ENCODE peak calls at places on chromosome 4, in four cellular contexts. A, K, X and Z are unnamed samples.

GRCh38 chr4:176001171-176002006 is 64.3 kb upstream of the WDR17 start:
- DNase-seq in X (no peak), K (no peak), A (no peak), Z (peak)

GRCh38 chr4:137543198-137543597 is 10.9 kb upstream of the PCDH18 start:
- DNase-seq in X (no peak), K (no peak), A (no peak), Z (peak)

GRCh38 chr4:81482344-81482743 is 10.6 kb upstream of the RASGEF1B start:
- DNase-seq in X (no peak), K (no peak), A (no peak), Z (no peak)

GRCh38 chr4:30537462-30537861 is 182.7 kb upstream of the PCDH7 start:
- DNase-seq in X (no peak), A (no peak), K (no peak), Z (no peak)

GRCh38 chr4:83009529-83009928 is 1.1 kb downstream of the LIN54 start:
- DNase-seq in K (no peak), X (no peak), A (no peak), Z (no peak)

GRCh38 chr4:83074086-83074704 is 39.2 kb downstream of the COPS4 start:
- DNase-seq in X (peak), A (peak), K (peak), Z (no peak)

GRCh38 chr4:71944956-71945355 is 86.8 kb upstream of the NPFFR2 start:
- DNase-seq in K (no peak), X (no peak), A (no peak), Z (no peak)

GRCh38 chr4:98771959-98772619 is 113.7 kb upstream of the TSPAN5 start:
- DNase-seq in A (no peak), K (no peak), X (no peak), Z (no peak)

GRCh38 chr4:68368566-68369473 is 18.9 kb upstream of the YTHDC1 start:
- DNase-seq in K (no peak), X (no peak), A (no peak), Z (no peak)

GRCh38 chr4:138510053-138510452 is 267.9 kb upstream of the SLC7A11 start:
- DNase-seq in K (no peak), A (no peak), X (no peak), Z (no peak)

GRCh38 chr4:176579233-176579632 is 213.5 kb downstream of the VEGFC start:
- DNase-seq in A (no peak), X (no peak), K (no peak), Z (no peak)

GRCh38 chr4:22942920-22943559 is 250.3 kb downstream of the GBA3 start:
- DNase-seq in X (no peak), A (no peak), K (no peak), Z (no peak)

GRCh38 chr4:186345184-186345583 is 79.2 kb downstream of the F11 start:
- DNase-seq in K (no peak), A (no peak), X (no peak), Z (no peak)

GRCh38 chr4:180596888-180597483 is 1646.2 kb upstream of the TENM3 start:
- DNase-seq in X (no peak), K (no peak), A (no peak), Z (no peak)

GRCh38 chr4:28462766-28463165 is 1602.1 kb downstream of the STIM2 start:
- DNase-seq in X (no peak), K (no peak), A (no peak), Z (no peak)

DNA sequence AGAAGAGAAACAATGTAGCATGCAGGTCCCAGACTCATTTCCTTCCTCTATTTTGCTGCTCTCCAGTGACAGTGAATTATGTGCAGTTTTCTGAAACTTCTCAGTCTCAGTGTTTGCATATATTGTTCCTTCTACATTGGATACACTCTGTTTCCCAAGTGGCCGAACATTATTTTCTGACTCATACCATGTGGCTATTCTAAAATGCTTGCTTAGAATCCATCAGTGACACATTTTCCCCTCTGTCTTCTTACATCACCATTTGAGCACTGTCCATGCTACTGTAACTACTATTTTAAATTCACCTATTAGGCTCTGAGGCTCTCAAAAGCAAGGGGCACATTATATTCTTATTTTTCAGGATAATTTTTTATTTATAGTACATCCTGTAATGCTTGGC is 305.8 kb downstream of the PDHA2 start:
- DNase-seq in X (no peak), K (no peak), A (no peak), Z (no peak)
- TF ChIP-seq NR2C2 in X (no peak), K (no peak), A (no peak), Z (no peak)

DNA sequence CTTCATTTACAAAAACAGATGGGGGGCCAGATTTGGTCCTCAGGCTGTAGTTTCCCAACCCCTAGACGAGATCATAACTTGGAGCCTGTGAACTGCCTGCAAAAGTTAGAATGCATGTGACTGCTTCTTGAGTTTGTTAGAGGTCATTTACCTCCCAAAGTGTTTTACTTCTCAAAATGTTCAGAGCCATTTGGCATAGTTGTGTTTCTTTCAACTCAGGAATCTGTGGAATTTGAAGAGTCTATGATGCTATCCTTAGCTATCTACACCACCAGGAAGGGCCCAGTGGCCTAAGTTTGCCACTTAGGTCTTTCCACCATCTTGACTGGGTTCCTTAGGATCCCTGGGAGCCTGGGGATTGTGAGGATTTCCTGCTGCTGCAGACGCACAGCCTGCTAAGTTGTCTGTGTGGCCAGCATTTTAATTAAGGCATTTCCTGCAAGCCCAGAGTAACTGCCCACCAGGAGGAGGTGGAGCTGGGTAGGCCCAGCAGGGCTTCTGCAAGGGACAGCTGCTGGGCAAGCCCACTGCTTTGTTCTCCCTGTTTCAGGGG is 53.1 kb downstream of the CCNI start:
- DNase-seq in K (no peak), X (no peak), A (no peak), Z (peak)
- TF ChIP-seq NR2C2 in K (no peak), X (no peak), A (no peak), Z (no peak)

GRCh38 chr4:114178392-114178791 is 198.9 kb upstream of the ARSJ start:
- DNase-seq in A (no peak), K (no peak), X (no peak), Z (no peak)

GRCh38 chr4:114184901-114185300 is 205.5 kb upstream of the ARSJ start:
- DNase-seq in A (no peak), K (no peak), X (no peak), Z (no peak)

DNA sequence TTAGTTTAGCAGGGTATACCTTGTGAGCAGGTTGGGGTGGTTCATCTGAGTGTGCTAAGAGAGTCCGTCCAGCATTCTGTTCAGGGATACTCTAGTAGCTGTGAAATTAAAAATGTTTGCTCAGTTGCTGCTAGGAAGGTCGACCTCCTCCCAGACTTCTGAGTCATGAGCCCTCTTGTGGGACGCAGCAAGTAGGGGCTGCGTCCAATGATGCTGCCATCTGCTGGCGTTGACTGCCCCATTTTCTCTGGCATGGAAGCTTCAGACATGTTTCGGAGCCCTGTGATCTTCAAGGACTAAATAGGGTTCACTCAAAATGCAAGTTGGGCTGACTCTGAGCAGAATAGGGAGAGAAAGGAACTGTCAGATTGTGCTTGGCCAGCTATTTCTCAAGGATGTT is 201.0 kb upstream of the ARSJ start:
- DNase-seq in X (peak), K (no peak), A (no peak), Z (peak)
- TF ChIP-seq NR2C2 in X (no peak), K (no peak), A (no peak), Z (no peak)

DNA sequence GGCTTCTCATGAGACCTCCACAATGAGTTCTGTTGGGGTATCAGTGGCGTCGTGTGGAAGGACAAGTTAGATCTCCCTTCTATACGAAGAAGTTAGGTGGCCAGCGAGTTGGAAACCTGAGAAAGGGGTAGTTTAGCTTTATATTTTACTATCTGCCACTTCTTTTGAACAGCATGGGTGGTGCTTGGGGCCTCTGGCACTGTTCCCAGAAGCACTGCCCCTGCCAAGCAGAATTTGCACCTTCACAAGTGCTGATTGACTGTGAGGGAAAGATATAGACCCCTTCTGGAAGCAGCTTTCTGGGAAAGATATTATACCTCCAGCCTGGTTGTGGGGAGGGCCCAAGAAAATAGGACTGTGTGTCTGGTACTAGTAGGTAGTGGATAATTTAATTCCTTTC is 246.9 kb downstream of the FBXO8 start:
- DNase-seq in K (no peak), X (no peak), A (no peak), Z (no peak)
- TF ChIP-seq NR2C2 in K (no peak), X (no peak), A (no peak), Z (no peak)

DNA sequence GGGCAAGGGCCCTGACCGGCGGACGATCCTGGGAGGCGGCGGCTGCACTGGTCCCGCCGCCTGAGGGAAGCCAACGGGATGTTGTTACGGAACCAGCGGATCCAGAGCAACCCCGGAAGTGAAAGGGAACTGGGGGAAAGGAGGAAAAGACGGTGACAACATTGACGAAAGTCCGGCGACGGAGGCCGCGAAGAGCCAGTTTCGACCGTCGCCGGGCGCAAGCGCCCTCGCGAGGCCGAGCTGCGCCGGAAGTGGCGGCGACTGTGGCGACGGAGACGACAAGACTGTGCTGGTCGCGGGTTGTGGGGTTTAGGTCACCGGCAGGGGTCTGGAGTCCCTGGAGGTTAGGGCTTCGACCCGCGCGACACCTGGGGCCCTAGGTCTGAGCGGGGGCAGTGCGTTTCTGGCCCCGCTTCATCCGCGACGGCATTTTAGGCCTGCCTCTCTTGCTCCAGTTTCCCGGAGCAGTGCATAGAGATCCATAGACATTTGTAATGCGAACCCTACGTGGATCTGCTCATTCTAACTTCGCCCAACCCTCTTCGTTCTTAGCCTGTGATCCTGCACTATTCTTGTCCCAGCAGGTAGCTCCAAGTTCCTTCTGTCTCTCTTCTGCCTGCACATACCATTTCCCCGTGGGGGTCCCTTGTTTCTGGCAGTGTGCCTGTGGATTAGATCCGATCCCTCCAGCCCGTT is at the start of gene BOD1L1:
- DNase-seq in X (peak), A (peak), K (peak), Z (peak)
- TF ChIP-seq NR2C2 in X (peak), A (peak), K (peak), Z (peak)

GRCh38 chr4:2943364-2944090 is 19.7 kb downstream of the NOP14 start:
- DNase-seq in K (no peak), X (no peak), A (no peak), Z (no peak)

GRCh38 chr4:2940267-2941137 is 22.7 kb downstream of the NOP14 start:
- DNase-seq in X (no peak), A (no peak), K (no peak), Z (no peak)

GRCh38 chr4:2941138-2942036 is 21.8 kb downstream of the NOP14 start:
- DNase-seq in A (no peak), K (no peak), X (no peak), Z (no peak)

GRCh38 chr4:2942532-2943363 is 20.5 kb downstream of the NOP14 start:
- DNase-seq in A (no peak), K (no peak), X (no peak), Z (no peak)

GRCh38 chr4:2942037-2942531 is 21.1 kb downstream of the NOP14 start:
- DNase-seq in K (no peak), X (no peak), A (no peak), Z (no peak)
- TF ChIP-seq NR2C2 in K (no peak), X (no peak), A (no peak), Z (no peak)

GRCh38 chr4:147833254-147833653 is 101.4 kb downstream of the ARHGAP10 start:
- DNase-seq in X (no peak), K (no peak), A (no peak), Z (no peak)
- TF ChIP-seq NR2C2 in X (no peak), K (no peak), A (no peak), Z (no peak)

GRCh38 chr4:120716346-120716745 is 206.2 kb downstream of the PRDM5 start:
- DNase-seq in K (no peak), X (no peak), A (no peak), Z (no peak)

GRCh38 chr4:120723105-120723504 is 199.4 kb downstream of the PRDM5 start:
- DNase-seq in X (no peak), K (no peak), A (no peak), Z (no peak)

GRCh38 chr4:120720354-120720753 is 202.2 kb downstream of the PRDM5 start:
- DNase-seq in K (no peak), A (no peak), X (no peak), Z (no peak)

GRCh38 chr4:120722655-120723054 is 199.9 kb downstream of the PRDM5 start:
- DNase-seq in A (no peak), K (no peak), X (no peak), Z (no peak)

GRCh38 chr4:120718979-120719566 is 203.5 kb downstream of the PRDM5 start:
- DNase-seq in K (no peak), A (no peak), X (peak), Z (peak)
- TF ChIP-seq NR2C2 in K (no peak), A (no peak), X (no peak), Z (no peak)

GRCh38 chr4:34953145-34953799 is 1291.0 kb downstream of the ARAP2 start:
- DNase-seq in A (no peak), X (peak), K (no peak), Z (peak)
- TF ChIP-seq NR2C2 in A (no peak), X (no peak), K (no peak), Z (no peak)

GRCh38 chr4:143296397-143297067 is 40.1 kb upstream of the GAB1 start:
- DNase-seq in X (no peak), A (no peak), K (no peak), Z (no peak)
- TF ChIP-seq NR2C2 in X (no peak), A (no peak), K (no peak), Z (no peak)